ENCODE peak calls at places on chromosome 5, in five cellular contexts. U is dorsolateral prefrontal cortex; R is A549; Y is cardiac muscle cell; M is CD8-positive, alpha-beta T cell. E is an unnamed sample.

GRCh38 chr5:96734871-96735325 is 72.7 kb downstream of the CAST start:
- DNase-seq in R (no peak), M (no peak), Y (no peak), U (no peak), E (no peak)

GRCh38 chr5:159781626-159782157 is 134.6 kb upstream of the ADRA1B start:
- DNase-seq in Y (no peak), M (no peak), U (no peak), R (no peak), E (no peak)

GRCh38 chr5:32355694-32356093 is 43.0 kb upstream of the MTMR12 start:
- DNase-seq in U (no peak), R (no peak), M (no peak), Y (no peak), E (no peak)

GRCh38 chr5:56298329-56298962 is 65.3 kb upstream of the ANKRD55 start:
- DNase-seq in Y (no peak), M (no peak), U (no peak), R (no peak), E (no peak)

GRCh38 chr5:168978500-168978899 is 322.4 kb downstream of the SLIT3 start:
- DNase-seq in U (no peak), R (no peak), M (no peak), Y (no peak), E (no peak)

GRCh38 chr5:33612386-33612785 is 171.6 kb downstream of the TARS1 start:
- DNase-seq in U (no peak), M (no peak), Y (no peak), R (no peak), E (no peak)

GRCh38 chr5:37640088-37640487 is 199.8 kb downstream of the GDNF start:
- DNase-seq in U (no peak), M (no peak), R (no peak), Y (no peak), E (no peak)

GRCh38 chr5:168991311-168991710 is 309.6 kb downstream of the SLIT3 start:
- DNase-seq in M (no peak), Y (no peak), R (no peak), U (no peak), E (no peak)

GRCh38 chr5:174384509-174384947 is 339.0 kb downstream of the NSG2 start:
- DNase-seq in M (no peak), R (no peak), U (no peak), Y (peak), E (no peak)

GRCh38 chr5:179345429-179346321 is at the start of gene ADAMTS2:
- DNase-seq in U (no peak), Y (peak), M (no peak), R (no peak), E (no peak)

GRCh38 chr5:91946870-91947269 is 563.8 kb upstream of the ARRDC3 start:
- DNase-seq in Y (no peak), U (no peak), R (no peak), M (no peak), E (no peak)

GRCh38 chr5:1479581-1480188 is 34.4 kb upstream of the SLC6A3 start:
- DNase-seq in Y (peak), U (peak), M (peak), R (peak), E (no peak)

GRCh38 chr5:14229181-14229580 is 86.0 kb downstream of the TRIO start:
- DNase-seq in Y (no peak), U (no peak), M (no peak), R (no peak), E (no peak)

GRCh38 chr5:74454263-74455030 is 186.1 kb downstream of the ENC1 start:
- DNase-seq in M (no peak), U (no peak), R (no peak), Y (no peak), E (no peak)
- TF ChIP-seq CTCF in M (no peak), U (no peak), R (no peak), Y (no peak), E (no peak)

GRCh38 chr5:39433123-39433522 is 8.3 kb upstream of the DAB2 start:
- DNase-seq in R (no peak), M (no peak), U (no peak), Y (no peak), E (no peak)
- H3K4me3 ChIP-seq in R (no peak), M (no peak), U (no peak), Y (no peak), E (no peak)

DNA sequence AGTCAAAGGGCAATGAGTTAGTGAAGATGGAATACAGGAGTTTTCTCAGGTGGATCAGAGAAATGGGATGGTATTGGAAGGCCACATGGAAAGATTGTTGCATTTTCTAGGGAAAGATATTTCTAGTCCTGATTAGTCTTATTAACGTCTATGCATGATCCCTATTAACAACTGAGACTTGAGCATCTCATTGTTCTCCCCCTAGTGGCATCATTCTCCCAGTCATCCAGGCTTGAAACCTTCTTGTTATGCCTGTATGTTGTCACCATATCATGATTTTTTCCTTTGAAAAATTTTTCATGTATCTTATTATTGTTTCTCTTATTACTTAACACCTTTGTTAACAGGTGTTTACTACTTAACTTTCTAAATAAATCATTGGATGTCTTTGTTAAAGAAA is 34.4 kb downstream of the KIF2A start:
- DNase-seq in R (peak), M (no peak), Y (no peak), U (no peak), E (no peak)
- TF ChIP-seq CTCF in R (peak), M (peak), Y (peak), U (peak), E (peak)

GRCh38 chr5:132388244-132389050 is 18.9 kb downstream of the SLC22A5 start:
- DNase-seq in R (no peak), U (no peak), M (no peak), Y (no peak), E (peak)

GRCh38 chr5:132389453-132390286 is 20.2 kb downstream of the SLC22A5 start:
- DNase-seq in M (no peak), Y (no peak), U (no peak), R (peak), E (no peak)

GRCh38 chr5:132386644-132387286 is 17.3 kb downstream of the SLC22A5 start:
- DNase-seq in M (peak), R (peak), Y (peak), U (peak), E (no peak)

GRCh38 chr5:132389051-132389331 is 19.5 kb downstream of the SLC22A5 start:
- DNase-seq in U (no peak), M (no peak), Y (no peak), R (no peak), E (no peak)

DNA sequence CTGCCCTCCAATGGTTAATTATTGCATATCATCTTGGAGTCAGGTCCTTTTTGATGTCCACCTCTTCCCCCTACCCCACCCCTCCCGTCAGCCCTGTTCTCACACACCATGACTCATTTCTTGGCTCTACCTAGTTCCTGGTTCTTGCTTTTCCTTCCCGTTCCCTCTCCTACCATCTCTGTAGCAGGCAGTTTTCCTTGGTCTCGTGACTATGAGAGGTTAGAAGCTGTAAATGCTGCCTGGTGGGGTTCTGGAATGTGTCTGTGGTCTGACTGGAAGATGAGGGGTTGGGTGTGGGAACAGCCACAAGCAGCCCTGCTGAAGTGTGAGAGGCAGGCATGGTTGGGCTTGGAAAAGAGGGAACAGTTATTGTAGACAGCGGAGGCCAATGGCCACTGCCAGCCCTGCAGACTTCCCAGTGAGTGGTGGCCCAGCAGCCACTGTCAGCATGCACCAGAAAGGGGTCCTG is 18.2 kb downstream of the SLC22A5 start:
- DNase-seq in U (no peak), M (no peak), Y (peak), R (peak), E (peak)
- H3K4me3 ChIP-seq in U (no peak), M (no peak), Y (no peak), R (peak), E (peak)

GRCh38 chr5:147856801-147857200 is 21.7 kb upstream of the SCGB3A2 start:
- DNase-seq in Y (no peak), R (no peak), M (no peak), U (no peak), E (no peak)
- TF ChIP-seq CTCF in Y (no peak), R (no peak), M (no peak), U (no peak), E (no peak)

DNA sequence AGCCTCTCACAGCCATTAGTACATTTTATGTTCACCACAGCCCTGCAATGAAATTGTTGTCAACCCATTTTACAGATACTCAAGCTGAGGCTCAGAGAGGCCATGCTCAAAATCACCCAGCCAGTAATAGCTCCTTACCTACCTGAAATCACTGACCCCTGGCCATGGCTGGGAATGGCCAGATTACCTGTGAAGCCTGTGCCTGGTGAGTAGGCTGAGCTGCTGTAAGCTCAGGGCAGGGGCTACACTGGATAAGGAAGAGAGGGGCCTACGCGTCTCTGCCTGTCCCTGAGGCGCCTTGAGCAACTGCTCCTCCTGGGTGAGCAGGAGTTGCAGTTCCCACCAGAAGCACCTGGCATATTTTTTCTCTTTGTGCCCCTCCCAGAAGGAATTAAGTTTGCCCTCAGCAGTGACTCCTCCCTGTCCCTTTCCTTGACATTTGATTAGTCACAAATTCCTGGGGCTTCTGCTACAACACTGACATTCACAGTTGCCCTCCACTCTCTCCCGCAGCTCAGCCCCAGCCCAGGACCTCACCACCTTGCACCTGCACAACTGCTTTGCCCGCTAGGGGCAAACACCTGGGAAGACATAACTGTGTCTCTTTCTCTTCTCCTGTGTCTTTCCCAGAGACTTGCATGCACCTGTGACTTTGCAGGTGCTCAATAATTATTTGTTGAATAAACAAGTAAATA is 5.7 kb downstream of the CLTB start:
- DNase-seq in M (no peak), Y (no peak), U (no peak), R (no peak), E (no peak)
- H3K4me3 ChIP-seq in M (no peak), Y (no peak), U (no peak), R (no peak), E (no peak)

GRCh38 chr5:140557136-140557805 is at the start of gene SRA1:
- DNase-seq in M (peak), Y (peak), U (peak), R (peak), E (peak)
- TF ChIP-seq CTCF in M (no peak), Y (no peak), U (peak), R (no peak), E (no peak)

GRCh38 chr5:27473300-27474053 is 435.1 kb upstream of the CDH9 start:
- DNase-seq in M (no peak), Y (peak), U (no peak), R (peak), E (no peak)
- H3K4me3 ChIP-seq in M (no peak), Y (peak), U (no peak), R (peak), E (peak)